ENCODE peak calls at places on chromosomes 1 and 21, in seven cellular contexts. W is stimulated activated CD4-positive, alpha-beta T cell treated with anti-CD3 and anti-CD28 coated beads, Interleukin-1b, Interleukin-23, amount 100 ng/mL, for 24 hours; J is naive B cell; S is AG09319; E is mucosa of descending colon; O is progenitor cell of endocrine pancreas; H is body of pancreas. G is an unnamed sample.

GRCh38 chr1:114111731-114112661 is 41.7 kb downstream of the SYT6 start:
- DNase-seq in W (no peak), H (no peak), O (no peak), S (no peak), E (no peak), J (no peak), G (no peak)

GRCh38 chr21:31665397-31665796 is 5.9 kb downstream of the SOD1 start:
- DNase-seq in H (no peak), O (no peak), J (no peak), S (no peak), W (no peak), E (no peak), G (peak)

GRCh38 chr1:30743584-30744059 is 14.0 kb downstream of the LAPTM5 start:
- DNase-seq in S (no peak), W (no peak), J (peak), H (no peak), E (peak), O (no peak), G (no peak)

GRCh38 chr1:5565726-5566125 is 426.5 kb downstream of the NPHP4 start:
- DNase-seq in W (no peak), H (no peak), E (no peak), S (no peak), O (no peak), J (no peak), G (no peak)

GRCh38 chr21:36430841-36431240 is 45.6 kb downstream of the CHAF1B start:
- DNase-seq in E (no peak), O (no peak), S (no peak), H (peak), J (no peak), W (no peak), G (no peak)

GRCh38 chr21:35026617-35027557 is 22.2 kb downstream of the RUNX1 start:
- DNase-seq in E (peak), J (peak), H (no peak), S (no peak), O (no peak), W (peak), G (peak)

GRCh38 chr1:85307987-85308836 is 31.8 kb upstream of the BCL10 start:
- DNase-seq in S (peak), J (peak), W (peak), O (peak), E (peak), H (peak), G (peak)

GRCh38 chr1:170836146-170836545 is 99.2 kb upstream of the MROH9 start:
- DNase-seq in J (no peak), E (no peak), S (no peak), W (no peak), O (no peak), H (no peak), G (no peak)